ENCODE peak calls at places on chromosomes 3 and 15, in nine cellular contexts. T is NCI-H1092 treated with DMSO at 0.1 percent for 48 hours; C is HFF-Myc; G is small intestine; N is activated T-cell treated with anti-CD3 and anti-CD28 coated beads for 24 hours; D is activated CD4-positive, alpha-beta T cell treated with anti-CD3 and anti-CD28 coated beads, Interleukin-2, amount 50 U/mL, for 4 hours; S is keratinocyte; E is astrocyte of the spinal cord; Y is RPMI8226. J is an unnamed sample.

GRCh38 chr3:134347516-134347915 is 26.7 kb downstream of the AMOTL2 start:
- DNase-seq in T (no peak), C (no peak), G (peak; percentile 88), N (no peak), D (no peak), S (no peak), E (no peak), Y (no peak), J (no peak)

GRCh38 chr15:90893175-90894090 is 9.1 kb downstream of the FES start:
- DNase-seq in T (no peak), C (no peak), G (no peak), N (no peak), D (no peak), S (no peak), E (no peak), Y (no peak), J (no peak)

GRCh38 chr15:101042320-101042719 is 123.2 kb downstream of the LRRK1 start:
- DNase-seq in T (no peak), C (no peak), G (no peak), N (no peak), D (no peak), S (no peak), E (no peak), Y (no peak), J (no peak)

GRCh38 chr3:16452265-16452664 is 61.2 kb downstream of the RFTN1 start:
- DNase-seq in T (peak; percentile 14), C (no peak), G (no peak), N (no peak), D (no peak), S (no peak), E (peak; percentile 79), Y (no peak), J (no peak)

GRCh38 chr3:133887075-133887950 is 8.4 kb downstream of the RAB6B start:
- DNase-seq in T (no peak), C (no peak), G (no peak), N (no peak), D (no peak), S (no peak), E (no peak), Y (no peak), J (no peak)

GRCh38 chr3:111963424-111963823 is 15.4 kb upstream of the ABHD10 start:
- DNase-seq in T (no peak), C (no peak), G (no peak), N (no peak), D (no peak), S (peak; percentile 25), E (peak; percentile 68), Y (no peak), J (no peak)

GRCh38 chr3:124905093-124905492 is 17.9 kb upstream of the ITGB5 start:
- DNase-seq in T (no peak), C (no peak), G (no peak), N (no peak), D (no peak), S (no peak), E (no peak), Y (no peak), J (no peak)

GRCh38 chr3:46537316-46537715 is 28.8 kb downstream of the LRRC2 start:
- DNase-seq in T (no peak), C (no peak), G (no peak), N (no peak), D (no peak), S (no peak), E (no peak), Y (peak; percentile 57), J (no peak)

GRCh38 chr15:31300208-31300661 is 26.4 kb upstream of the KLF13 start:
- DNase-seq in T (peak; percentile 28), C (no peak), G (no peak), N (no peak), D (no peak), S (no peak), E (no peak), Y (no peak), J (no peak)

GRCh38 chr3:97823081-97823480 is 1.3 kb downstream of the CRYBG3 start:
- DNase-seq in T (no peak), C (no peak), G (no peak), N (no peak), D (no peak), S (no peak), E (no peak), Y (no peak), J (no peak)

GRCh38 chr15:34855893-34856292 is 60.5 kb upstream of the ACTC1 start:
- DNase-seq in T (no peak), C (no peak), G (no peak), N (no peak), D (no peak), S (no peak), E (peak; percentile 38), Y (no peak), J (no peak)

GRCh38 chr15:100940785-100941379 is 21.7 kb downstream of the LRRK1 start:
- DNase-seq in T (no peak), C (no peak), G (no peak), N (no peak), D (no peak), S (no peak), E (no peak), Y (peak; percentile 35), J (no peak)

GRCh38 chr3:168828943-168829342 is 733.2 kb upstream of the GOLIM4 start:
- DNase-seq in T (no peak), C (no peak), G (no peak), N (no peak), D (no peak), S (no peak), E (no peak), Y (no peak), J (no peak)

GRCh38 chr3:54040476-54040875 is 81.9 kb upstream of the CACNA2D3 start:
- DNase-seq in T (no peak), C (no peak), G (no peak), N (no peak), D (no peak), S (no peak), E (no peak), Y (no peak), J (no peak)

GRCh38 chr3:67605377-67605776 is 49.0 kb downstream of the SUCLG2 start:
- DNase-seq in T (no peak), C (peak; percentile 33), G (no peak), N (no peak), D (no peak), S (no peak), E (peak; percentile 77), Y (no peak), J (no peak)

GRCh38 chr15:75696303-75696657 is 16.4 kb downstream of the CSPG4 start:
- DNase-seq in T (no peak), C (no peak), G (no peak), N (no peak), D (no peak), S (no peak), E (no peak), Y (no peak), J (no peak)

GRCh38 chr3:20395692-20396091 is 209.7 kb upstream of the SGO1 start:
- DNase-seq in T (no peak), C (no peak), G (no peak), N (no peak), D (no peak), S (no peak), E (no peak), Y (no peak), J (no peak)

GRCh38 chr15:49832421-49832980 is 211.7 kb downstream of the DTWD1 start:
- DNase-seq in T (no peak), C (no peak), G (peak; percentile 74), N (no peak), D (no peak), S (no peak), E (peak; percentile 31), Y (peak; percentile 39), J (no peak)

GRCh38 chr3:1561397-1561796 is 468.6 kb downstream of the CNTN6 start:
- DNase-seq in T (no peak), C (no peak), G (no peak), N (no peak), D (no peak), S (no peak), E (no peak), Y (no peak), J (no peak)

GRCh38 chr15:56752986-56753385 is 19.7 kb upstream of the ZNF280D start:
- DNase-seq in T (no peak), C (no peak), G (no peak), N (no peak), D (no peak), S (no peak), E (no peak), Y (no peak), J (no peak)

GRCh38 chr3:39065197-39065596 is 13.4 kb downstream of the WDR48 start:
- DNase-seq in T (no peak), C (no peak), G (peak; percentile 30), N (no peak), D (no peak), S (no peak), E (peak; percentile 49), Y (peak; percentile 46), J (no peak)

GRCh38 chr3:111538687-111539086 is 3.3 kb upstream of the CD96 start:
- DNase-seq in T (no peak), C (peak; percentile 29), G (no peak), N (no peak), D (no peak), S (no peak), E (peak; percentile 49), Y (peak; percentile 10), J (no peak)

GRCh38 chr3:141081141-141081795 is 30.1 kb downstream of the SPSB4 start:
- DNase-seq in T (no peak), C (no peak), G (no peak), N (no peak), D (no peak), S (no peak), E (no peak), Y (no peak), J (no peak)

GRCh38 chr3:50390523-50391177 is 31.3 kb upstream of the TMEM115 start:
- DNase-seq in T (peak; percentile 69), C (no peak), G (peak; percentile 91), N (no peak), D (no peak), S (no peak), E (no peak), Y (peak; percentile 81), J (no peak)

GRCh38 chr3:134642445-134643149 is 8.2 kb downstream of the KY start:
- DNase-seq in T (no peak), C (no peak), G (no peak), N (no peak), D (no peak), S (no peak), E (no peak), Y (no peak), J (no peak)

GRCh38 chr15:82571722-82572222 is 31.5 kb upstream of the RPS17 start:
- DNase-seq in T (peak; percentile 49), C (peak; percentile 15), G (no peak), N (no peak), D (no peak), S (no peak), E (peak; percentile 60), Y (no peak), J (no peak)

GRCh38 chr3:177357352-177358084 is 160.2 kb upstream of the TBL1XR1 start:
- DNase-seq in T (peak; percentile 56), C (peak; percentile 52), G (peak; percentile 95), N (peak; percentile 23), D (no peak), S (peak; percentile 90), E (peak; percentile 88), Y (peak; percentile 84), J (no peak)

GRCh38 chr3:16412192-16412808 is 101.2 kb downstream of the RFTN1 start:
- DNase-seq in T (no peak), C (no peak), G (no peak), N (no peak), D (no peak), S (no peak), E (no peak), Y (no peak), J (no peak)

GRCh38 chr3:171086914-171087313 is 60.4 kb upstream of the SLC2A2 start:
- DNase-seq in T (no peak), C (no peak), G (no peak), N (no peak), D (no peak), S (no peak), E (no peak), Y (no peak), J (no peak)